ENCODE peak calls at places on chromosomes 13 and 19, in five cellular contexts. One of them, this sample, is unnamed.

GRCh38 chr13:44844786-44845185 is 144.5 kb downstream of the NUFIP1 start:
- DNase-seq in thoracic aorta: no peak
- DNase-seq in right atrium auricular region: no peak
- DNase-seq in heart left ventricle: no peak
- DNase-seq in Peyer's patch: no peak
- DNase-seq in this sample: no peak

GRCh38 chr13:84366484-84366883 is 484.2 kb upstream of the SLITRK1 start:
- DNase-seq in thoracic aorta: no peak
- DNase-seq in heart left ventricle: no peak
- DNase-seq in Peyer's patch: no peak
- DNase-seq in right atrium auricular region: no peak
- DNase-seq in this sample: no peak

GRCh38 chr13:63455938-63456337 is 2040.3 kb upstream of the PCDH20 start:
- DNase-seq in right atrium auricular region: no peak
- DNase-seq in Peyer's patch: no peak
- DNase-seq in heart left ventricle: no peak
- DNase-seq in thoracic aorta: no peak
- DNase-seq in this sample: no peak

GRCh38 chr13:62964522-62964921 is 1548.9 kb upstream of the PCDH20 start:
- DNase-seq in heart left ventricle: no peak
- DNase-seq in right atrium auricular region: no peak
- DNase-seq in thoracic aorta: no peak
- DNase-seq in Peyer's patch: no peak
- DNase-seq in this sample: no peak

GRCh38 chr13:41465965-41466364 is 8.6 kb downstream of the RGCC start:
- DNase-seq in heart left ventricle: no peak
- DNase-seq in Peyer's patch: no peak
- DNase-seq in right atrium auricular region: no peak
- DNase-seq in thoracic aorta: no peak
- DNase-seq in this sample: no peak

GRCh38 chr13:28489536-28489935 is 5.4 kb downstream of the FLT1 start:
- DNase-seq in heart left ventricle: no peak
- DNase-seq in Peyer's patch: no peak
- DNase-seq in thoracic aorta: no peak
- DNase-seq in right atrium auricular region: no peak
- DNase-seq in this sample: peak; percentile 86

GRCh38 chr19:16051254-16052025 is 24.9 kb upstream of the TPM4 start:
- DNase-seq in Peyer's patch: no peak
- DNase-seq in heart left ventricle: no peak
- DNase-seq in thoracic aorta: no peak
- DNase-seq in right atrium auricular region: no peak
- DNase-seq in this sample: no peak

GRCh38 chr19:41311613-41312012 is 1.6 kb downstream of the CCDC97 start:
- DNase-seq in thoracic aorta: no peak
- DNase-seq in heart left ventricle: no peak
- DNase-seq in Peyer's patch: no peak
- DNase-seq in right atrium auricular region: no peak
- DNase-seq in this sample: no peak

GRCh38 chr19:45568732-45569131 is 15.9 kb downstream of the OPA3 start:
- DNase-seq in Peyer's patch: no peak
- DNase-seq in thoracic aorta: no peak
- DNase-seq in heart left ventricle: peak; percentile 21
- DNase-seq in right atrium auricular region: no peak
- DNase-seq in this sample: no peak

GRCh38 chr19:45885556-45886426 is at the start of gene IRF2BP1:
- DNase-seq in right atrium auricular region: peak; percentile 94
- DNase-seq in thoracic aorta: peak; percentile 84
- DNase-seq in Peyer's patch: peak; percentile 94
- DNase-seq in heart left ventricle: peak; percentile 94
- DNase-seq in this sample: peak; percentile 97

GRCh38 chr13:24208314-24208713 is 47.8 kb downstream of the SPATA13 start:
- DNase-seq in Peyer's patch: no peak
- DNase-seq in thoracic aorta: no peak
- DNase-seq in heart left ventricle: peak; percentile 41
- DNase-seq in right atrium auricular region: no peak
- DNase-seq in this sample: no peak

GRCh38 chr13:39602614-39603366 is at the start of gene LHFPL6:
- DNase-seq in heart left ventricle: peak; percentile 94
- DNase-seq in thoracic aorta: peak; percentile 64
- DNase-seq in Peyer's patch: peak; percentile 34
- DNase-seq in right atrium auricular region: peak; percentile 83
- DNase-seq in this sample: peak; percentile 95

GRCh38 chr19:12994701-12995595 is at the start of gene NFIX:
- DNase-seq in Peyer's patch: peak; percentile 59
- DNase-seq in thoracic aorta: no peak
- DNase-seq in right atrium auricular region: no peak
- DNase-seq in heart left ventricle: peak; percentile 73
- DNase-seq in this sample: no peak

GRCh38 chr19:23071087-23071511 is 45.7 kb upstream of the ZNF730 start:
- DNase-seq in Peyer's patch: no peak
- DNase-seq in heart left ventricle: peak; percentile 30
- DNase-seq in right atrium auricular region: peak; percentile 61
- DNase-seq in thoracic aorta: no peak
- DNase-seq in this sample: no peak

GRCh38 chr19:1767464-1767933 is 14.2 kb downstream of the ONECUT3 start:
- DNase-seq in heart left ventricle: no peak
- DNase-seq in thoracic aorta: no peak
- DNase-seq in right atrium auricular region: no peak
- DNase-seq in Peyer's patch: peak; percentile 38
- DNase-seq in this sample: no peak

GRCh38 chr13:40520916-40521315 is 145.5 kb downstream of the FOXO1 start:
- DNase-seq in Peyer's patch: no peak
- DNase-seq in heart left ventricle: no peak
- DNase-seq in thoracic aorta: no peak
- DNase-seq in right atrium auricular region: no peak
- DNase-seq in this sample: peak; percentile 80

GRCh38 chr13:60484865-60485264 is 87.8 kb downstream of the TDRD3 start:
- DNase-seq in heart left ventricle: no peak
- DNase-seq in right atrium auricular region: no peak
- DNase-seq in thoracic aorta: no peak
- DNase-seq in Peyer's patch: no peak
- DNase-seq in this sample: no peak

GRCh38 chr19:33389574-33390119 is 16.1 kb downstream of the CEBPG start:
- DNase-seq in heart left ventricle: no peak
- DNase-seq in right atrium auricular region: no peak
- DNase-seq in Peyer's patch: no peak
- DNase-seq in thoracic aorta: no peak
- DNase-seq in this sample: no peak

GRCh38 chr13:51861728-51862300 is at the start of gene CCDC70:
- DNase-seq in heart left ventricle: no peak
- DNase-seq in Peyer's patch: no peak
- DNase-seq in right atrium auricular region: no peak
- DNase-seq in thoracic aorta: no peak
- DNase-seq in this sample: peak; percentile 75

GRCh38 chr13:32409561-32410440 is 18.1 kb downstream of the N4BP2L1 start:
- DNase-seq in thoracic aorta: no peak
- DNase-seq in right atrium auricular region: peak; percentile 73
- DNase-seq in heart left ventricle: peak; percentile 67
- DNase-seq in Peyer's patch: no peak
- DNase-seq in this sample: no peak

GRCh38 chr13:53068841-53069520 is 40.4 kb downstream of the OLFM4 start:
- DNase-seq in thoracic aorta: no peak
- DNase-seq in Peyer's patch: no peak
- DNase-seq in heart left ventricle: no peak
- DNase-seq in right atrium auricular region: no peak
- DNase-seq in this sample: peak; percentile 77

GRCh38 chr19:7492142-7493055 is 3.6 kb upstream of the PEX11G start:
- DNase-seq in Peyer's patch: no peak
- DNase-seq in heart left ventricle: no peak
- DNase-seq in right atrium auricular region: no peak
- DNase-seq in thoracic aorta: no peak
- DNase-seq in this sample: no peak

GRCh38 chr19:31319465-31319864 is 29.8 kb downstream of the TSHZ3 start:
- DNase-seq in Peyer's patch: no peak
- DNase-seq in thoracic aorta: no peak
- DNase-seq in heart left ventricle: no peak
- DNase-seq in right atrium auricular region: no peak
- DNase-seq in this sample: no peak

GRCh38 chr13:110780410-110780809 is 66.9 kb downstream of the ING1 start:
- DNase-seq in Peyer's patch: no peak
- DNase-seq in right atrium auricular region: no peak
- DNase-seq in heart left ventricle: no peak
- DNase-seq in thoracic aorta: no peak
- DNase-seq in this sample: no peak

GRCh38 chr13:75806101-75806500 is 170.0 kb downstream of the LMO7 start:
- DNase-seq in thoracic aorta: no peak
- DNase-seq in Peyer's patch: no peak
- DNase-seq in right atrium auricular region: no peak
- DNase-seq in heart left ventricle: peak; percentile 52
- DNase-seq in this sample: no peak

GRCh38 chr13:75802161-75802560 is 166.0 kb downstream of the LMO7 start:
- DNase-seq in Peyer's patch: no peak
- DNase-seq in thoracic aorta: no peak
- DNase-seq in right atrium auricular region: no peak
- DNase-seq in heart left ventricle: no peak
- DNase-seq in this sample: no peak

GRCh38 chr13:75801388-75801787 is 165.3 kb downstream of the LMO7 start:
- DNase-seq in thoracic aorta: no peak
- DNase-seq in Peyer's patch: no peak
- DNase-seq in right atrium auricular region: no peak
- DNase-seq in heart left ventricle: no peak
- DNase-seq in this sample: no peak

GRCh38 chr13:75803175-75803611 is 167.1 kb downstream of the LMO7 start:
- DNase-seq in thoracic aorta: no peak
- DNase-seq in heart left ventricle: no peak
- DNase-seq in right atrium auricular region: no peak
- DNase-seq in Peyer's patch: no peak
- DNase-seq in this sample: no peak

DNA sequence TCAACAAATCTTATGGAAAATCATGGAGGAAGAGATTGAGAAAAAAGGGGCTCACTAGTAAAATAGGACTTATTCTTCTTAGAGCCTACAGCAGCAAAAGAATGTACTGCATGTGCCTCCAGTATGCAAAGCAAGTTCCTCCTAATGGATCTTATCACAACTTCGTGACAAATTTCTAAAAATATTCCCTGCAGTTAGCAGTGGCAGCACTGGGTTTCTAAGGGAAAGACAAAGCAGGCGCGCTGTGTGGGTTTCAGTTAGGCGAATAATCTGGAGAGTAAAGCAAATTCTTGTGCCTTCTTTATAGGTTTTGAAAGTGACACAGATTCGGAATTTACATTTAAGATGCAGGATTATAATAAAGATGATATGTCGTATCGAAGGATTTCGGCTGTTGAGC is 167.9 kb downstream of the LMO7 start:
- DNase-seq in thoracic aorta: no peak
- DNase-seq in right atrium auricular region: no peak
- DNase-seq in Peyer's patch: no peak
- DNase-seq in heart left ventricle: no peak
- DNase-seq in this sample: no peak
- H3K27ac ChIP-seq in thoracic aorta: peak overlapping the region; percentile 93
- H3K27ac ChIP-seq in right atrium auricular region: peak overlapping the region; percentile 68
- H3K27ac ChIP-seq in Peyer's patch: no peak overlapping the region
- H3K27ac ChIP-seq in heart left ventricle: peak overlapping the region; percentile 82
- H3K27ac ChIP-seq in this sample: no peak overlapping the region

DNA sequence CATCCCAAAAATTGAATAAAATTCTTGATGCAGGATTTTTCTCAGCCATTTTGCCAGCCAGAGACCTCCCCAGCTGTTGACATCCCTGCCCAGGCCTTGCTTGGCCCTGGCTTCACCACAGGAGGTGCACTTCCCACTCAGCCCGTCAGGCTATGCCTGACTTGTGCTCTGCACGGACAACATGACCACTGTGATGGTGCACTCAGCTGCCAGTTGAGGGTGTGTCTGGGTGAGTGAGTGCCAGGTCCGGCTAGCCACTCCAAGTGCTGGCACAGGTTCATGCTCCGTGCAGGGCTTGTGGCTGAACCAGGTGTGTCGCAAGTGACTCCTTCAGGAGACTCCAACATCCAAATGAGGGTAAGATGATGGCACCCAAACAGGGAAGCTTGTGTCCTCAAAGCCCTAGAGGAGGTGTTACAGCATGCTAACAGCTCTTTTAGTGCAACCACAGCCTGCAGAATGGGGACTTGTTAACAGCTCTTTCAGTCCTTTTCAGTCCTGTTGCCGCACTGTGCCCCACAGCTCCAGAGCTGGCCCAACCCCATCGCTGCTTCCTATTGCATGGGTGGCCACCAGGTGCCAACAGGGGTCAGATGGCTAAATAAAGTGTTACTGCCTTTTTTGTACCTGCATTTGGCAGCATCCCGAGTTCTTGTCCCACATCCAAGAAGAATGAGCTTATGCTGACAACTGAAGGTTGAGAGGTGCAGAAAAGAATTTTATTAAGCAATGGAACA is 380.7 kb downstream of the SLITRK5 start:
- DNase-seq in right atrium auricular region: no peak
- DNase-seq in heart left ventricle: no peak
- DNase-seq in thoracic aorta: no peak
- DNase-seq in Peyer's patch: no peak
- DNase-seq in this sample: no peak
- H3K4me1 ChIP-seq in right atrium auricular region: no peaks in the 10 kb centered on the region
- H3K4me1 ChIP-seq in heart left ventricle: no peaks in the 10 kb centered on the region
- H3K4me1 ChIP-seq in thoracic aorta: no peaks in the 10 kb centered on the region
- H3K4me1 ChIP-seq in Peyer's patch: no peaks in the 10 kb centered on the region
- H3K4me1 ChIP-seq in this sample: no peaks in the 10 kb centered on the region

DNA sequence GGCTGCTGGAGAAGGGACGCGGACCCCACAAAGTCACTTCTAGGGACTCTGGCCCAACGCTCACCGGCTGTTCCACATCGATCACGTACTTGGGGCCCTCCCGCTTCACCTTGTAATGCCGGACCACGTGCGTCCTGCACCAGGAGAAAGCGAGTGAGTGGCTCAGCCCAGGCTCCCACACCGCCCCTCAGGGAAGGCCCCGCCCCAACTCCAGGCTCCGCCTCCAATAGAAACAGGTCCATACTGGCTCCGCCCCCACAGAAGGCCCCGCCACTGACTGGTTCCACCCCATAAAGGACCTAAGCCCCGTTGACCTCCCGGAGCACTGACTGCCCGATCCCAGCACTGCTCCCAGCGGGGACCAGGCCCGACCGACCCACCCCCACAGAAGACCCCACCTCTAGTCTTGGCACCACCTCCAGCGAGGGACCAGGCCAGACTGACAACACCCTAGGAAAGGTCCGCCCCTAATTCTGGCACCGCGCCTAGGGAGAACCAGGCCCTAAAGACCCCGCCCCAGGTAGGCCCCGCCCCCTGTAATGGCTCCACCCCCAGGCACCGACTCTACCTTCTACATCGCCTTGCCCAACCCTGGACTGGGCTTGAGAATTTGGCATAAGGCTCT is 11.3 kb downstream of the STAP2 start:
- DNase-seq in thoracic aorta: no peak
- DNase-seq in right atrium auricular region: peak; percentile 85
- DNase-seq in Peyer's patch: peak; percentile 69
- DNase-seq in heart left ventricle: peak; percentile 73
- DNase-seq in this sample: no peak
- H3K4me3 ChIP-seq in thoracic aorta: peak overlapping the region; percentile 75
- H3K4me3 ChIP-seq in right atrium auricular region: peak overlapping the region; percentile 52
- H3K4me3 ChIP-seq in Peyer's patch: peak overlapping the region; percentile 2
- H3K4me3 ChIP-seq in heart left ventricle: peak overlapping the region; percentile 50
- H3K4me3 ChIP-seq in this sample: peak overlapping the region; percentile 36

DNA sequence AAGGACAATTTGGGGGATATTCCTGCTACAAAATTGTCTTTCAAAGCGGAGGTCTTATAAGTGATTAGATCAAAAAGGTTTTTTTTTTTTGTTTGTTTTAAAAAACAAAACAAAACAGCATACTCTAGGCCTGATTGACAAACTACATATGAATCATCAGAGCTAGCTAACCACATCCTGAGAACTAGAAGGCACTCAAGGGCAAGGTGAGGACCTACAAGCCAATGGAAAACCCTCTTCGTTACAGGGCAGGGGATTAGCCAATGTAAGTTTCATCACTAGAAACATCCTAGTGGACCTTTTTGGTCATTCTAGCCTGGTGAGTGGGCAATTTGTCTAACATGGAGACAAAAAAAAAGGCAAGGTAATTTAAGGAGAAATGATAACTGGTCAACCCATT is 428.6 kb downstream of the RFC3 start:
- DNase-seq in Peyer's patch: no peak
- DNase-seq in heart left ventricle: no peak
- DNase-seq in thoracic aorta: no peak
- DNase-seq in right atrium auricular region: no peak
- DNase-seq in this sample: no peak
- H3K27ac ChIP-seq in Peyer's patch: no peak overlapping the region
- H3K27ac ChIP-seq in heart left ventricle: no peak overlapping the region
- H3K27ac ChIP-seq in thoracic aorta: no peak overlapping the region
- H3K27ac ChIP-seq in right atrium auricular region: no peak overlapping the region
- H3K27ac ChIP-seq in this sample: no peak overlapping the region